ENCODE peak calls at places on chromosomes 4 and X, in four cellular contexts. K, G, C and W are unnamed samples.

GRCh38 chrX:12319012-12319519 is 180.8 kb downstream of the FRMPD4 start:
- DNase-seq in K (no peak), G (no peak), C (no peak), W (no peak)

GRCh38 chr4:95660719-95661118 is 111.9 kb upstream of the UNC5C start:
- DNase-seq in K (no peak), C (no peak), G (no peak), W (no peak)

GRCh38 chrX:41449615-41450014 is 2.5 kb downstream of the NYX start:
- DNase-seq in G (peak; percentile 26), K (no peak), C (peak; percentile 83), W (peak; percentile 46)

GRCh38 chr4:102308032-102308799 is 37.1 kb downstream of the SLC39A8 start:
- DNase-seq in C (no peak), G (peak; percentile 10), K (no peak), W (no peak)

GRCh38 chrX:10467793-10468192 is 152.6 kb downstream of the MID1 start:
- DNase-seq in C (no peak), G (peak; percentile 64), K (no peak), W (no peak)

GRCh38 chrX:29231800-29232199 is 644.6 kb downstream of the IL1RAPL1 start:
- DNase-seq in C (no peak), G (peak; percentile 37), K (no peak), W (no peak)

GRCh38 chrX:17078031-17078730 is 131.7 kb downstream of the REPS2 start:
- DNase-seq in G (peak; percentile 53), K (no peak), C (no peak), W (peak; percentile 44)

GRCh38 chr4:11175374-11175773 is 253.3 kb downstream of the HS3ST1 start:
- DNase-seq in C (no peak), G (no peak), K (no peak), W (no peak)

GRCh38 chr4:2051086-2051485 is 8.0 kb upstream of the NAT8L start:
- DNase-seq in K (no peak), C (no peak), G (no peak), W (no peak)

GRCh38 chrX:8783100-8784098 is 17.8 kb downstream of the FAM9A start:
- DNase-seq in C (no peak), G (no peak), K (no peak), W (no peak)

GRCh38 chr4:1246901-1247810 is 1.8 kb downstream of the CTBP1 start:
- DNase-seq in C (peak; percentile 32), G (peak; percentile 48), K (no peak), W (no peak)

GRCh38 chrX:24149346-24150050 is at the start of gene ZFX:
- DNase-seq in G (peak; percentile 74), K (peak; percentile 14), C (peak; percentile 70), W (no peak)

DNA sequence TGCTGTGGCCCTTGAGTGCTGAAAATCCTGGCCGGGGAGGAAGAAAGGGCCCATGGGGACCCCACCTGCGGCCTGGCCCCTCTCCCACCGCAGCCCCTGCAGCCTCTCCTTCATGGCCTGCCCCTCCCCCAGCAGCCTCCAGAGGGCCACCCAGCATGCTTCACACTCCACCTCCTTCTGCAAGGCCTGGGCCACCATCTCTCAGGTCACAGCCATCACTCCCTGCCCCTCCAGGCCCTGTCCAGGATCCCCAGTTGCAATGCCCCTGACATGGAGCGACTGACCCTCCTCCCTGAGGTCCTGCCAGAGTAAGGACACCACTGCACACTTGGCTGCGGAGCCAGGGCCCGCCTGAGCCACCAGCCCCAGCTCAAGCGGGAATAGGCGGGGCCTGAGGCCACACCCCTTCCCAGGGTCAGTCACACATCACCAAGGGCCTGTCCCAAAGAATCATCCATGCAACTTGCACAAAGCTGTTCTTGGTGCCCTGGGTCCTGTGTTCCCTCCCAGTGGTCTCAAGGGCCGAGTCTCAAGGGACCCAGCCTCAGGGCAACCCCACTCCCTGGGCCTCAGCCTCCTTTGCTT is 32.9 kb downstream of the CCNQ start:
- DNase-seq in K (no peak), C (no peak), G (no peak), W (no peak)
- H3K27me3 ChIP-seq in K (no peaks in the 10 kb centered on the region), C (no peaks in the 10 kb centered on the region), G (peaks cover 53% of the 10 kb centered on the region), W (no peaks in the 10 kb centered on the region)

GRCh38 chr4:165330666-165331065 is 3.2 kb downstream of the MSMO1 start:
- DNase-seq in G (no peak), C (no peak), K (no peak), W (no peak)
- H3K4me3 ChIP-seq in G (peak overlapping the region; percentile 92), C (peak overlapping the region; percentile 62), K (no peak overlapping the region), W (no peak overlapping the region)

DNA sequence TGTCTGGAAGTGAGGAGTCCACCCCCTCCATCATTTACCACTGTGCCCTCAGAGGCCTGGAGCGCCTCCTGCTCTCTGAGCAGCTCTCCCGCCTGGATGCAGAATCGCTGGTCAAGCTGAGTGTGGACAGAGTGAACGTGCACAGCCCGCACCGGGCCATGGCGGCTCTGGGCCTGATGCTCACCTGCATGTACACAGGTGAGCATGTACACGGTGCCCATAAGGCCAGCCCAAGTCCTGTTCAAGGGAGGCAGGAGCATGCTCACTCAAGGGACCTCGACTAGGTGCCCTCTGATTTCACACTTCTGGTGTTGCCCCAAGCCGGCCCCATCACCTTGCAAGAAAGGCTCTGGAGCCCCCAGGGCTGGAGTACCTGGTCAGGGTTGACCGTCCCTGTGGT is 13.4 kb upstream of the MSANTD1 start:
- DNase-seq in G (no peak), K (no peak), C (no peak), W (no peak)
- H3K36me3 ChIP-seq in G (peaks cover 78% of the 10 kb centered on the region), K (peaks cover 29% of the 10 kb centered on the region), C (peaks cover 26% of the 10 kb centered on the region), W (peaks cover 30% of the 10 kb centered on the region)

DNA sequence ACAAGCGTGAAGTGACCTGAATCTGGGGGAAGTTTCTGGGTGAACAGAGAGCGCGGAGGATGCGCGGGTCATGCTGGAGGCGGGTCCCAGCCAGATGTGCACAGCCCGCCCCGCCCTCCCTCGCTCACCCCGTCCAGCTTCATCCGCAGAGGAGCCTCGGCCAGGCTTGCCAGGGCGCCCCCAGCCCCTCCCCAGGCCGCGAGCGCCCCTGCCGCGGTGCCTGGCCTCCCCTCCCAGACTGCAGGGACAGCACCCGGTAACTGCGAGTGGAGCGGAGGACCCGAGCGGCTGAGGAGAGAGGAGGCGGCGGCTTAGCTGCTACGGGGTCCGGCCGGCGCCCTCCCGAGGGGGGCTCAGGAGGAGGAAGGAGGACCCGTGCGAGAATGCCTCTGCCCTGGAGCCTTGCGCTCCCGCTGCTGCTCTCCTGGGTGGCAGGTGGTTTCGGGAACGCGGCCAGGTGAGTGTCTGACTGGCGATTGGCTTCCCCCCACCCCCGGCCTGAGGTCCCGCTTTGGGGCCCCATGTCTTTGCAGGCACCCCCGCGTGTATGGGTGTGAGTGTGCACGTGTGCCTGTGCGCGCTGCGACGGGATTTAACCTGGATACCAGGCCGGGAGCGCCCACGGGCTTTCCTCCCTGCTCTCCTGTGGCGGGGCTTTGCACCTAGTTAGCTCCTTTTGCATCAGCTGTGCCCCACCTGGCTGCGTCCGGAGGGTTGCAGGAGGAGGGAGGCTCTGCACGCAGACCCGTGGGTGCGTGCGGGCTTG is at the start of gene EGFL6:
- DNase-seq in K (no peak), G (no peak), C (peak; percentile 12), W (no peak)
- H3K27me3 ChIP-seq in K (no peaks in the 10 kb centered on the region), G (peaks cover 66% of the 10 kb centered on the region), C (peaks cover 66% of the 10 kb centered on the region), W (peaks cover 16% of the 10 kb centered on the region)